ENCODE peak calls at places on chromosomes 6 and 20, in eight cellular contexts. E is neural progenitor cell, D is mesothelial cell of epicardium, S is GM13977, P is bronchial epithelial cell, Y is SK-N-SH, B is fibroblast of lung, C is cardiac muscle cell. U is an unnamed sample.

GRCh38 chr20:34582221-34582620 is 23.7 kb downstream of the MAP1LC3A start:
- DNase-seq in Y (no peak), B (no peak), C (no peak), D (no peak), E (no peak), S (no peak), P (no peak), U (no peak)

GRCh38 chr6:44156494-44157151 is 2.0 kb upstream of the CAPN11 start:
- DNase-seq in D (no peak), C (no peak), Y (no peak), B (no peak), S (no peak), E (no peak), P (no peak), U (no peak)

GRCh38 chr6:38179300-38179699 is 359.8 kb downstream of the ZFAND3 start:
- DNase-seq in E (no peak), C (no peak), D (no peak), P (no peak), Y (no peak), S (no peak), B (no peak), U (no peak)

GRCh38 chr20:3093861-3094361 is 9.4 kb upstream of the AVP start:
- DNase-seq in C (no peak), D (no peak), E (no peak), S (no peak), Y (no peak), B (no peak), P (no peak), U (no peak)

GRCh38 chr6:32972353-32973143 is 4.2 kb downstream of the BRD2 start:
- DNase-seq in D (no peak), S (peak; percentile 75), P (no peak), C (no peak), Y (peak; percentile 78), E (peak; percentile 70), B (no peak), U (peak; percentile 63)

GRCh38 chr6:113103618-113104390 is 753.3 kb upstream of the MARCKS start:
- DNase-seq in E (no peak), C (peak; percentile 47), P (peak; percentile 18), Y (no peak), B (peak; percentile 78), D (no peak), S (no peak), U (no peak)

GRCh38 chr20:53413188-53413631 is 180.4 kb downstream of the ZNF217 start:
- DNase-seq in E (peak; percentile 67), P (peak; percentile 27), B (no peak), C (no peak), D (no peak), Y (no peak), S (peak; percentile 82), U (peak; percentile 85)

GRCh38 chr6:142867355-142867801 is 77.6 kb downstream of the HIVEP2 start:
- DNase-seq in D (no peak), P (no peak), C (peak; percentile 48), B (peak; percentile 64), Y (no peak), S (no peak), E (no peak), U (no peak)

GRCh38 chr6:163148781-163149534 is 265.6 kb upstream of the QKI start:
- DNase-seq in B (no peak), E (no peak), C (no peak), S (no peak), Y (no peak), D (no peak), P (no peak), U (no peak)

GRCh38 chr6:57173886-57174510 is 1.9 kb downstream of the BAG2 start:
- DNase-seq in S (no peak), B (peak; percentile 86), D (no peak), P (peak; percentile 80), E (peak; percentile 47), Y (peak; percentile 10), C (peak; percentile 77), U (no peak)

GRCh38 chr6:20811112-20811746 is 277.0 kb downstream of the CDKAL1 start:
- DNase-seq in S (no peak), P (peak; percentile 97), D (no peak), E (peak; percentile 59), C (peak; percentile 99), Y (no peak), B (peak; percentile 95), U (no peak)

GRCh38 chr20:50399917-50400704 is 110.1 kb upstream of the PTPN1 start:
- DNase-seq in Y (no peak), S (no peak), P (peak; percentile 72), B (peak; percentile 26), E (peak; percentile 19), C (peak; percentile 41), D (no peak), U (no peak)
- TF ChIP-seq CTCF in Y (no peak), S (no peak), P (peak; percentile 22), B (peak; percentile 18), E (peak; percentile 11), C (no peak), D (no peak), U (no peak)

DNA sequence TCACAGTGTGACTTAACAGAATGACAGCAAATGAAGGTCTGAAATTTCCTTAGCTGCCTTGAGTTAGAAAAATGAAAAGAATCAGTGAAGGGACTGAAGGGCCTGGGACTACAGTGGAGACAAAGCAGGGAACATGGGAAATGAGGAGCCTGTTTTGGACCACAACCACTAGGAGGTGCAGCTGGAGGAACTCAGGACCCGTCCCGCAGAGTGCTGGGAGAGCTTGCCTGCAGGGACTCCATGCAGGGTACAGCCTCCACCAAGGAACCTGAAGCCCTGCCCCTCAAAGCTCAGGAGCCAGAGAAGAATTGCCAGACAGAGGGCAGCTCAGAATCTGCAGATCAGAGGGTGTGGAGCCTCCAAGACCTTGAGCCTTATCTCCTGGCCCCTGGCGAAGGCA is 50.7 kb downstream of the LRFN2 start:
- DNase-seq in D (no peak), B (no peak), Y (peak; percentile 31), P (no peak), C (peak; percentile 10), E (peak; percentile 53), S (no peak), U (no peak)
- TF ChIP-seq CTCF in D (no peak), B (no peak), Y (no peak), P (peak; percentile 22), C (peak; percentile 15), E (peak; percentile 45), S (no peak), U (no peak)

DNA sequence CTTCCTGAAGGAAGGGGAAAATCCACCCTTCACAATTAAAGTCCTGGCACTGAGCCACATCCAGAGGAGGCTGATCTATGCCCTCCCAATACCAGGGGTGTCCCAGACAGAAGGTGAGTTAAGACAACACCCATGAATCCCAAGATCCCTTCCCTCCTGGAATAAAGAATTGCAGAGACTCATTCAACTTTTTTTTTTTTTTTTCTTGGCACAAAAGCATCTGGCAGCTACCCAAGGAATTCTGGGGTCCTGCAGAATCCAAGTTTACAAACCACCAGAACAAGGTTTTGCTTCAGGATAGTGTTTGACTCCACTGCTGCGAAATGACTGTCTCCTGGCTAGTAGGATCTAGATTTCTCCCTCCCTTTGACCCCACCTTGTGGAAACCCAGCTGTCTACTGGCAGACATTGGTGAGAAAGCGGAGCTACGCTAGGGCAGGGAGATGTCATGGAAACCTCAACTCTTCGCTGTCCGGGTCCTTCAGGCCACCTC is 37.4 kb downstream of the JAG1 start:
- DNase-seq in C (peak; percentile 89), E (no peak), D (no peak), B (peak; percentile 76), Y (no peak), S (no peak), P (peak; percentile 41), U (no peak)
- TF ChIP-seq CTCF in C (no peak), E (no peak), D (no peak), B (no peak), Y (no peak), S (no peak), P (peak; percentile 1), U (no peak)

GRCh38 chr20:13644010-13644409 is 5.3 kb upstream of the TASP1 start:
- DNase-seq in Y (no peak), B (peak; percentile 19), D (no peak), P (peak; percentile 88), E (no peak), S (no peak), C (peak; percentile 5), U (no peak)
- TF ChIP-seq CTCF in Y (peak; percentile 19), B (peak; percentile 8), D (no peak), P (peak; percentile 20), E (no peak), S (no peak), C (no peak), U (no peak)

GRCh38 chr6:87589693-87590416 is at the start of the genes ORC3 and RARS2:
- DNase-seq in P (peak; percentile 91), B (peak; percentile 92), E (peak; percentile 98), C (peak; percentile 96), Y (peak; percentile 95), S (peak; percentile 94), D (peak; percentile 82), U (peak; percentile 97)
- TF ChIP-seq CTCF in P (no peak), B (no peak), E (no peak), C (no peak), Y (no peak), S (no peak), D (no peak), U (no peak)

GRCh38 chr6:108114861-108115597 is 40.5 kb upstream of the OSTM1 start:
- DNase-seq in Y (peak; percentile 80), E (peak; percentile 89), B (peak; percentile 59), S (no peak), C (peak; percentile 90), D (peak; percentile 47), P (peak; percentile 29), U (peak; percentile 45)
- TF ChIP-seq CTCF in Y (peak; percentile 12), E (peak; percentile 44), B (no peak), S (no peak), C (no peak), D (no peak), P (peak; percentile 9), U (no peak)

GRCh38 chr6:89794324-89794723 is 25.3 kb downstream of the MDN1 start:
- DNase-seq in B (no peak), C (no peak), Y (no peak), P (no peak), S (no peak), D (no peak), E (no peak), U (no peak)

GRCh38 chr6:89789980-89790379 is 29.6 kb downstream of the MDN1 start:
- DNase-seq in B (no peak), E (no peak), D (no peak), S (no peak), Y (no peak), P (no peak), C (no peak), U (no peak)

GRCh38 chr6:89793586-89793985 is 26.0 kb downstream of the MDN1 start:
- DNase-seq in D (no peak), Y (no peak), E (no peak), P (no peak), B (no peak), C (peak; percentile 12), S (no peak), U (no peak)

GRCh38 chr6:89790403-89790802 is 29.2 kb downstream of the MDN1 start:
- DNase-seq in S (no peak), B (no peak), C (no peak), P (no peak), Y (no peak), D (no peak), E (no peak), U (no peak)

GRCh38 chr6:89792881-89793280 is 26.7 kb downstream of the MDN1 start:
- DNase-seq in E (peak; percentile 37), S (peak; percentile 43), Y (peak; percentile 47), B (peak; percentile 18), D (no peak), P (peak; percentile 52), C (peak; percentile 38), U (peak; percentile 60)
- TF ChIP-seq CTCF in E (peak; percentile 58), S (peak; percentile 64), Y (peak; percentile 56), B (peak; percentile 52), D (no peak), P (peak; percentile 64), C (peak; percentile 54), U (peak; percentile 23)

U was measured in GM13976.